ENCODE peak calls at places on chromosomes 4 and X, in five cellular contexts. W is PC-3; J is fibroblast of lung; Z is stimulated activated CD8-positive, alpha-beta memory T cell treated with anti-CD3 and anti-CD28 coated beads, Interleukin-7, amount 100 ng/mL, for 48 hours; S is NCI-H2029. M is an unnamed sample.

GRCh38 chrX:56615282-56615681 is 51.9 kb downstream of the UBQLN2 start:
- DNase-seq in W (no peak), J (no peak), Z (no peak), S (no peak), M (no peak)

GRCh38 chr4:27861381-27861787 is 1000.7 kb downstream of the STIM2 start:
- DNase-seq in W (peak; percentile 79), J (peak; percentile 51), Z (no peak), S (no peak), M (no peak)

GRCh38 chr4:17068885-17069284 is 170.4 kb upstream of the LDB2 start:
- DNase-seq in W (no peak), J (peak; percentile 87), Z (no peak), S (no peak), M (no peak)

GRCh38 chr4:150067859-150068258 is 10.4 kb upstream of the DCLK2 start:
- DNase-seq in W (no peak), J (no peak), Z (no peak), S (no peak), M (no peak)

GRCh38 chr4:130395871-130396270 is 1299.9 kb downstream of the C4orf33 start:
- DNase-seq in W (peak; percentile 73), J (peak; percentile 86), Z (no peak), S (no peak), M (no peak)

GRCh38 chr4:159430896-159431295 is 328.0 kb downstream of the RAPGEF2 start:
- DNase-seq in W (no peak), J (no peak), Z (no peak), S (no peak), M (no peak)

GRCh38 chr4:102614801-102615200 is 113.6 kb downstream of the NFKB1 start:
- DNase-seq in W (no peak), J (no peak), Z (no peak), S (no peak), M (no peak)

GRCh38 chr4:169305173-169305572 is 34.4 kb upstream of the SH3RF1 start:
- DNase-seq in W (no peak), J (no peak), Z (no peak), S (no peak), M (no peak)

GRCh38 chrX:129346574-129346973 is 176.7 kb downstream of the SMARCA1 start:
- DNase-seq in W (no peak), J (no peak), Z (no peak), S (no peak), M (no peak)